ENCODE peak calls at places on chromosomes 7 and 10, in six cellular contexts. One of them, this sample, is unnamed.
A peak's percentile ranks its signal among the peaks of the same experiment; 100 is the strongest.

GRCh38 chr7:5636914-5637313 is 144.5 kb downstream of the RNF216 start:
- DNase-seq in GM19239: no peak
- DNase-seq in globus pallidus: peak; percentile 58
- DNase-seq in NCI-H1105: no peak
- DNase-seq in AG09309: peak; percentile 52
- DNase-seq in cardiac muscle cell: no peak
- DNase-seq in this sample: no peak

GRCh38 chr10:125043824-125044658 is 102.1 kb downstream of the ZRANB1 start:
- DNase-seq in GM19239: no peak
- DNase-seq in globus pallidus: no peak
- DNase-seq in NCI-H1105: no peak
- DNase-seq in AG09309: no peak
- DNase-seq in cardiac muscle cell: no peak
- DNase-seq in this sample: no peak

GRCh38 chr10:102120142-102120986 is at the start of gene LDB1:
- DNase-seq in GM19239: peak; percentile 80
- DNase-seq in globus pallidus: peak; percentile 92
- DNase-seq in NCI-H1105: no peak
- DNase-seq in AG09309: no peak
- DNase-seq in cardiac muscle cell: peak; percentile 92
- DNase-seq in this sample: peak; percentile 85

GRCh38 chr7:129213828-129214227 is 11.0 kb upstream of the AHCYL2 start:
- DNase-seq in GM19239: no peak
- DNase-seq in globus pallidus: peak; percentile 38
- DNase-seq in NCI-H1105: no peak
- DNase-seq in AG09309: no peak
- DNase-seq in cardiac muscle cell: no peak
- DNase-seq in this sample: no peak

GRCh38 chr10:58579011-58579655 is 66.5 kb downstream of the BICC1 start:
- DNase-seq in GM19239: no peak
- DNase-seq in globus pallidus: no peak
- DNase-seq in NCI-H1105: no peak
- DNase-seq in AG09309: peak; percentile 70
- DNase-seq in cardiac muscle cell: no peak
- DNase-seq in this sample: no peak

GRCh38 chr7:140977351-140978140 is 37.2 kb downstream of the MRPS33 start:
- DNase-seq in GM19239: no peak
- DNase-seq in globus pallidus: no peak
- DNase-seq in NCI-H1105: no peak
- DNase-seq in AG09309: no peak
- DNase-seq in cardiac muscle cell: no peak
- DNase-seq in this sample: no peak

GRCh38 chr7:21898265-21898930 is 47.3 kb downstream of the CDCA7L start:
- DNase-seq in GM19239: peak; percentile 36
- DNase-seq in globus pallidus: peak; percentile 34
- DNase-seq in NCI-H1105: no peak
- DNase-seq in AG09309: no peak
- DNase-seq in cardiac muscle cell: no peak
- DNase-seq in this sample: no peak

GRCh38 chr7:43220250-43220649 is 107.8 kb downstream of the HECW1 start:
- DNase-seq in GM19239: no peak
- DNase-seq in globus pallidus: no peak
- DNase-seq in NCI-H1105: no peak
- DNase-seq in AG09309: peak; percentile 7
- DNase-seq in cardiac muscle cell: no peak
- DNase-seq in this sample: no peak

GRCh38 chr7:131723926-131724325 is 167.5 kb upstream of the PODXL start:
- DNase-seq in GM19239: no peak
- DNase-seq in globus pallidus: no peak
- DNase-seq in NCI-H1105: no peak
- DNase-seq in AG09309: no peak
- DNase-seq in cardiac muscle cell: peak; percentile 3
- DNase-seq in this sample: peak; percentile 16

GRCh38 chr7:86012955-86013354 is 630.8 kb upstream of the GRM3 start:
- DNase-seq in GM19239: no peak
- DNase-seq in globus pallidus: no peak
- DNase-seq in NCI-H1105: no peak
- DNase-seq in AG09309: no peak
- DNase-seq in cardiac muscle cell: no peak
- DNase-seq in this sample: no peak